ENCODE peak calls at places on chromosome 6, in seven cellular contexts. A is AG09309, K is mammary epithelial cell, S is kidney epithelial cell, D is psoas muscle, W is GM10248, Z is fibroblast of lung. C is an unnamed sample.

GRCh38 chr6:117550618-117551242 is 51.6 kb downstream of the GOPC start:
- DNase-seq in K (no peak), A (no peak), W (no peak), S (no peak), D (no peak), Z (no peak), C (no peak)

GRCh38 chr6:143064996-143065683 is 4.5 kb downstream of the AIG1 start:
- DNase-seq in A (no peak), W (no peak), D (no peak), Z (no peak), K (peak; percentile 70), S (peak; percentile 47), C (no peak)

GRCh38 chr6:13465734-13466133 is 21.7 kb downstream of the GFOD1 start:
- DNase-seq in S (no peak), Z (no peak), W (no peak), K (peak; percentile 16), D (no peak), A (no peak), C (no peak)

GRCh38 chr6:41607736-41608135 is 30.5 kb upstream of the MDFI start:
- DNase-seq in K (no peak), A (no peak), Z (no peak), D (no peak), S (no peak), W (no peak), C (no peak)

GRCh38 chr6:44642870-44643522 is 255.5 kb downstream of the CDC5L start:
- DNase-seq in W (no peak), D (no peak), Z (no peak), A (no peak), S (no peak), K (peak; percentile 21), C (no peak)

GRCh38 chr6:148423601-148424270 is 81.1 kb downstream of the SASH1 start:
- DNase-seq in S (peak; percentile 82), A (no peak), K (no peak), W (no peak), Z (peak; percentile 89), D (no peak), C (no peak)

GRCh38 chr6:110543106-110543505 is 66.7 kb upstream of the SLC22A16 start:
- DNase-seq in A (no peak), S (no peak), W (no peak), K (peak; percentile 65), D (no peak), Z (no peak), C (no peak)

GRCh38 chr6:332671-333070 is 40.4 kb downstream of the DUSP22 start:
- DNase-seq in W (no peak), D (no peak), Z (peak; percentile 48), K (peak; percentile 20), S (no peak), A (no peak), C (no peak)

GRCh38 chr6:79544939-79545450 is 7.8 kb upstream of the LCA5 start:
- DNase-seq in A (peak; percentile 89), D (peak; percentile 65), K (peak; percentile 100), S (peak; percentile 97), Z (peak; percentile 99), W (peak; percentile 77), C (peak; percentile 35)

DNA sequence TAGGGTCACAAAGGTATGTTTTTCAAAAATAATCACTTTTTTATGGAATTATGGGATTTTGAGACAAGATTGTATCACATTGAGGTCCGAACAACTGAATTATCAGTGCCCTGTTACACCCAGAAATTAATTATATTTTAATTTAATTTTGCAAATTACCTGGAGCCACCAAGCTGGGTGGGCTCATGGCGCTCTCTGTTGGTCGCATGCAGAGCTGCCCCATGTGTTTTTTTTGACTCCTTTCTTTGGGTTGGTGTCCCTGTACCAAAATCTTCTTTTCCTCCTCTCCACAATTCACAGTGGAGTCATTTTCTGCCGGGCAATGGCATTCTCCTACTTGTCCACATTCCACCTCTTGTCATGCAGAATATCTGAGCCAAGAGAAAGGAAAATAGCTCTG is 38.9 kb upstream of the FRMD1 start:
- DNase-seq in K (no peak), D (no peak), A (no peak), W (no peak), Z (no peak), S (no peak), C (no peak)
- TF ChIP-seq CTCF in K (peak; percentile 48), D (peak; percentile 44), A (peak; percentile 44), W (no peak), Z (peak; percentile 23), S (peak; percentile 52), C (no peak)

DNA sequence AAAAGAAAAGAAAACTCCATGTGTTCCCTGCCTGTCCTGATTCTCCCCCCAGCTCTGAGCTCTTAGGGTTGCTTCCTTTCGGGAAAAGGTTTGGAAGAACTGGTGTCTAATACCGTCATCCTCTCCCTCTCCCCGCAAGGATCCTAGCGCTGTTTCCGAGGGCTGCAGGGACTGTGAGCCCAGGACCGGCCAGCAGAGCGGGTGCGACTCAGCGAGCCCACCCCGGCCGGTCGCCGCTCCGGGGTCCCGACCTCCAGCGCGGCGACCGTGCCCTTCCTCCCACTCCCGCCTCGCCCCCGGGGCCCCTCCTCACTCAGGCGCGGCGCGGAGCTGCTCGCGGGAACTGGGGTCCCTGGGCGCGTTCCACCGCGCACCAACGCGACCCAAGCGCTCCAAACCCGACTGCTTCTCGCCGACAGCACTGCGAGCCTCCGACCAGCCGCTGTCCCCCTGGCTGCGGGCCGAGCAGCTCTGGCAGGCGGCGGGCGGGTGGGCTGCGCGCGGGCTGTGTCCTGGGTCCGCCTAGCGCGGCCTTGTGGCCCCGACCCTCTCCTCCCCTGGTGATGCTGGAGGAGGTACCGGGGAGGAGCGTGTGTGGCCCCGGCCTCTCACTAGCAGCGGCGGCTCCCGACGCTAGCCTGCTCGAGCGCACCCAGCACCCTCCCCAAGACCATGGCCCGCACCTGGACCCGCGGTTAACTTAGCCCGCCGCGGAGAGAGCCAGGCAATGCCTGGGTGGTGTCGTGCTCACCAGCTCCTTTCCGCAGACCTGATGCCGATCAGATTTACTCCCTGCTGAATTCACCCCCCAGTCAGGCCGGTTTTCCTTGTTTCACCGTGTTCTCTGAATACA is at the start of gene PLA2G7:
- DNase-seq in K (peak; percentile 57), D (peak; percentile 15), W (no peak), A (no peak), S (no peak), Z (peak; percentile 16), C (no peak)
- TF ChIP-seq CTCF in K (peak; percentile 1), D (no peak), W (no peak), A (no peak), S (no peak), Z (no peak), C (no peak)

GRCh38 chr6:163554663-163555062 is 140.1 kb downstream of the QKI start:
- DNase-seq in S (no peak), A (no peak), K (peak; percentile 21), W (peak; percentile 28), Z (peak; percentile 57), D (peak; percentile 34), C (peak; percentile 58)
- TF ChIP-seq CTCF in S (peak; percentile 61), A (peak; percentile 62), K (peak; percentile 70), W (peak; percentile 35), Z (peak; percentile 67), D (peak; percentile 25), C (peak; percentile 58)

GRCh38 chr6:166911248-166911677 is 45.1 kb downstream of the RNASET2 start:
- DNase-seq in W (no peak), K (no peak), S (no peak), Z (no peak), A (no peak), D (no peak), C (no peak)
- TF ChIP-seq CTCF in W (no peak), K (no peak), S (no peak), Z (no peak), A (no peak), D (no peak), C (no peak)

GRCh38 chr6:9405369-9405768 is 970.0 kb upstream of the SLC35B3 start:
- DNase-seq in W (no peak), D (no peak), S (peak; percentile 63), K (peak; percentile 85), Z (peak; percentile 70), A (peak; percentile 46), C (no peak)
- TF ChIP-seq CTCF in W (no peak), D (no peak), S (no peak), K (no peak), Z (no peak), A (no peak), C (no peak)

GRCh38 chr6:51541847-51542246 is 545.6 kb downstream of the PKHD1 start:
- DNase-seq in S (no peak), D (no peak), A (no peak), K (peak; percentile 14), W (no peak), Z (no peak), C (no peak)
- TF ChIP-seq CTCF in S (no peak), D (no peak), A (no peak), K (peak; percentile 33), W (no peak), Z (no peak), C (no peak)

DNA sequence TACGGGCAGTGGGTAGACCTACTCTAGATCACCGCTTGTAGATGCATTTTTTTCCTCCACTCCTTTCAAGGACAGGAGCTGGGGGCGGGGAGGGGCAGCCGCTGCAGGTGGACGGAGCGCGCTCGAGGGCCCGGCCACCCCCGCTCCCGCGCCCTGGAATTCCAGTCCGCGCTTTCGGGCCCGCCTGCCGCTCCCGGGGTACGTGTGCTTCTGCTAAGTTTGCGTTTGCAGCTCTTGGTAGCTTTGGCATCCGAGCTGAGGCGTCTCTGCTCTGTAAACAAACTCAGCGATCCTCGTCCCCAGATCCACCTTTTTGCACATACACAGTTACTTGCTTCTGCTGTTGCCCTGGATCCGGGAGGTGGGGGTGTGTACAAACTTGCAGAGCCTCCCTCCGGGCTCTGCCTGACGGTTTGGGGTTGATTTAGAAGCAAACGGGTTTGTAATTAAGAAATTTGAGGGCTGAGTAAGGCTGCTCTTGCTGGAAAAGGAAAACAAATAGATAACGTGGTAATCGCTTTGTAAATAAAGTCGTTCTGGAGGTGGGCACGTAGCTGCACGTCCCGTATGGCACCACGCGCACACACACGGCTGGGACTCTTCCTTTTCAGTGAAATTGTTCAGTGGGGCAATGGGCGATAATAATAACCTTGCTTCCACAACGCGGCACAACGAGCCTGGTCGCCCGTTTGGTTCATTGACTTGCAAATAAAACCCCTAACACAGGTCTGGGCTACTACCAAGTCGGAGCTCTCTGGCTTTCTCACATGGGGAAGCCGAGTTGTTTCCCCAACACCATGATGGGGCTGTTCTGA is 998 bp upstream of the CITED2 start:
- DNase-seq in D (peak; percentile 91), W (peak; percentile 80), Z (peak; percentile 99), K (peak; percentile 94), S (peak; percentile 93), A (peak; percentile 99), C (peak; percentile 89)
- TF ChIP-seq CTCF in D (no peak), W (no peak), Z (no peak), K (peak; percentile 24), S (peak; percentile 18), A (peak; percentile 27), C (no peak)

DNA sequence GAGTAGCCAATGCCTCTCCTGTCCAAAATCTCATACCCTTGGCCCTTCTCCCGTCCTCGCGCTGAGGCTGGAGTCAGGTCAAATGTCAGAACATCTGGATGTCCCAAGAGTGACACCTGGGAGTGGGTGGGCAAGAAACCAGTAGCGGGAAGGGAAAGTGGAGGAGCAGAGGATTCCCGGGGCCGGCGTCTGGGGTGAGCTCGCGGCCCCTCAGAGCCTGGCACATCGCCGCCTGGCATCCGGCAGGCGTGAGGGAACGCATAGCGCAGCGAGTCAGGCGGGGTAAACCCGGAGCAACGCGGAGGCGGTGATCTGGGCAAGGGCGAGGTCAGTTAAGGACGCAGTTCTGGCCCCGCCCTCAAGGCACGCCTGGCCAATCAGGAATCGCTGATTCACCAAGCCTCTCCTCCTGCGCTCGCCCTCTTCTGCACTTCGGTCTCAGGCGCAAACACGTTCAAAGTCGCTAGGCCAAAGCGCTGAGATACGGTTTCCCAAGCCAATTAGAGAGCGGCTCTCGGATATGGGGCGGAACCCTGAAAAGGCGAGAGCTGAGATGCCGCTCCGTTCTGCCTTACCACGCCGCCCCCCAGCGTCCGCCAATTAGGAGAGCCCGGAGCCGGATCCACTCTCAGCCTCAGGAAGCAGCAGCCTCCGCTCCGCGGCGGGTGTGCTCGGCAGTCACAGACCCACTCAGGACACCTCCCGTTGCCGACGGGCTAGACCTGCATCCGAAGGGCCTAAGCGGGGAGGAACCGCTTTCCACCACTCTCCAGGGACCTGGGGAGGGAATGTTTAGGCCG is 22.5 kb downstream of the VPS52 start:
- DNase-seq in Z (peak; percentile 99), K (peak; percentile 99), D (peak; percentile 96), S (peak; percentile 94), W (peak; percentile 95), A (peak; percentile 95), C (peak; percentile 97)
- TF ChIP-seq CTCF in Z (no peak), K (peak; percentile 19), D (no peak), S (peak; percentile 19), W (no peak), A (no peak), C (peak; percentile 35)